ENCODE peak calls at places on chromosomes 2 and 18, in five cellular contexts. One of them, this sample, is unnamed.

GRCh38 chr2:46963961-46964673 is 48.5 kb upstream of the MCFD2 start:
- DNase-seq in mucosa of descending colon: no peak
- DNase-seq in body of pancreas: no peak
- DNase-seq in lower lobe of right lung: no peak
- DNase-seq in heart left ventricle: no peak
- DNase-seq in this sample: no peak

GRCh38 chr2:10738192-10738591 is 16.8 kb downstream of the ATP6V1C2 start:
- DNase-seq in heart left ventricle: peak
- DNase-seq in body of pancreas: no peak
- DNase-seq in lower lobe of right lung: no peak
- DNase-seq in mucosa of descending colon: no peak
- DNase-seq in this sample: no peak

GRCh38 chr18:56221195-56222065 is 417.0 kb downstream of the TXNL1 start:
- DNase-seq in mucosa of descending colon: no peak
- DNase-seq in lower lobe of right lung: no peak
- DNase-seq in heart left ventricle: no peak
- DNase-seq in body of pancreas: peak
- DNase-seq in this sample: no peak

GRCh38 chr2:217623513-217623912 is 379.3 kb downstream of the TNS1 start:
- DNase-seq in mucosa of descending colon: no peak
- DNase-seq in heart left ventricle: no peak
- DNase-seq in lower lobe of right lung: no peak
- DNase-seq in body of pancreas: no peak
- DNase-seq in this sample: no peak

GRCh38 chr2:239143858-239144712 is 256.7 kb downstream of the HDAC4 start:
- DNase-seq in body of pancreas: peak
- DNase-seq in lower lobe of right lung: peak
- DNase-seq in heart left ventricle: peak
- DNase-seq in mucosa of descending colon: no peak
- DNase-seq in this sample: no peak

GRCh38 chr2:2112416-2113131 is 218.5 kb downstream of the MYT1L start:
- DNase-seq in heart left ventricle: no peak
- DNase-seq in body of pancreas: no peak
- DNase-seq in lower lobe of right lung: no peak
- DNase-seq in mucosa of descending colon: no peak
- DNase-seq in this sample: no peak

GRCh38 chr2:84823788-84824187 is 57.1 kb downstream of the TRABD2A start:
- DNase-seq in body of pancreas: no peak
- DNase-seq in mucosa of descending colon: no peak
- DNase-seq in heart left ventricle: no peak
- DNase-seq in lower lobe of right lung: no peak
- DNase-seq in this sample: no peak

GRCh38 chr18:25818505-25818904 is 271.9 kb downstream of the SS18 start:
- DNase-seq in lower lobe of right lung: no peak
- DNase-seq in heart left ventricle: no peak
- DNase-seq in body of pancreas: no peak
- DNase-seq in mucosa of descending colon: no peak
- DNase-seq in this sample: no peak

GRCh38 chr2:241223211-241224067 is 35.0 kb downstream of the ANO7 start:
- DNase-seq in body of pancreas: no peak
- DNase-seq in mucosa of descending colon: no peak
- DNase-seq in heart left ventricle: peak
- DNase-seq in lower lobe of right lung: peak
- DNase-seq in this sample: no peak

GRCh38 chr2:224025874-224026273 is 13.2 kb downstream of the SERPINE2 start:
- DNase-seq in body of pancreas: no peak
- DNase-seq in lower lobe of right lung: no peak
- DNase-seq in heart left ventricle: no peak
- DNase-seq in mucosa of descending colon: peak
- DNase-seq in this sample: peak

GRCh38 chr2:114022360-114023085 is 132.6 kb downstream of the ACTR3 start:
- DNase-seq in mucosa of descending colon: no peak
- DNase-seq in lower lobe of right lung: no peak
- DNase-seq in body of pancreas: no peak
- DNase-seq in heart left ventricle: no peak
- DNase-seq in this sample: no peak

GRCh38 chr2:172912245-172912644 is 163.4 kb upstream of the MAP3K20 start:
- DNase-seq in body of pancreas: no peak
- DNase-seq in lower lobe of right lung: no peak
- DNase-seq in heart left ventricle: no peak
- DNase-seq in mucosa of descending colon: no peak
- DNase-seq in this sample: no peak

GRCh38 chr2:85248741-85249524 is 78.9 kb downstream of the TGOLN2 start:
- DNase-seq in mucosa of descending colon: peak
- DNase-seq in lower lobe of right lung: no peak
- DNase-seq in body of pancreas: no peak
- DNase-seq in heart left ventricle: no peak
- DNase-seq in this sample: peak

GRCh38 chr2:96090181-96090500 is 26.2 kb downstream of the ADRA2B start:
- DNase-seq in body of pancreas: no peak
- DNase-seq in lower lobe of right lung: peak
- DNase-seq in heart left ventricle: no peak
- DNase-seq in mucosa of descending colon: no peak
- DNase-seq in this sample: no peak

GRCh38 chr2:215896921-215897320 is 116.4 kb downstream of the MREG start:
- DNase-seq in body of pancreas: no peak
- DNase-seq in heart left ventricle: no peak
- DNase-seq in mucosa of descending colon: no peak
- DNase-seq in lower lobe of right lung: no peak
- DNase-seq in this sample: no peak

DNA sequence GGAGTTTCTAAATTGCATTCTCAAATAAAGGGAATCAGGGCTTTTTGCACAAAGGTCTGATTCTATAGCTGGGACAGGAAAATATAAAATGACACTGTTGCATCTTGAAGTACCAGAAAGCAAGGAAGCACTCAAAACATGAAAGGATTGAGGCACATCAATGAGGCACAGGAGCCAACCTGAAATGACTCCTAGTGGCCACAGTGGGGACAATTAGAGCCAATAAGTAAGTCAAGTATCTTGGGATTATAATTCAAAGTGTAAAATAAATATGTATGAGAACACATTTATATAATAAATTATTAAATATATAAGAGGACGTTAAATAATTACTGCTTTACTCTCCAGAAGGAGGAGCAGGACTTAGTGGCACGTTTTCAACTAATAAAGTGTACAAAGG is 1259.5 kb upstream of the CDH2 start:
- DNase-seq in mucosa of descending colon: no peak
- DNase-seq in lower lobe of right lung: no peak
- DNase-seq in heart left ventricle: no peak
- DNase-seq in body of pancreas: no peak
- DNase-seq in this sample: no peak
- TF ChIP-seq CTCF in mucosa of descending colon: no peak
- TF ChIP-seq CTCF in lower lobe of right lung: no peak
- TF ChIP-seq CTCF in heart left ventricle: no peak
- TF ChIP-seq CTCF in body of pancreas: no peak
- TF ChIP-seq CTCF in this sample: no peak

DNA sequence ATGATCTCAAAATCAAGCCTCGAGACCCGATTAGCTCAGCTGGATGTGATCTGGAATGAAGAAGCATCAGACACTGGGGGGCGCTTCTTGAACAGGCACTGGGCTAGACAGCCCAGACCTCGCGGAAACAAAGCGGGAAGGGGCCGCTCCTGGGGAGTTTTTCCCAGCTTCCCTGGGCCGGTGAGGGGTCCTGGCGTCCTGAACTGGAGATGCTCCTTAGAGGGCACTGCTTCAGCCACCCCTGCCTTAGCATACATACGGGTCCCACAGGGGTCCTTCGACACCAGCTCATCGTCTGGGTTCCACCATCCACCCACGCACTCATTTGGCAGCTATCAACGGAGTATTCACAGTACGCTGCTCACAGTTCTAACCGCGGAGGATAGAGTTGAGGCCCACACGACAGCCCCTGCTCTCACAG is 146.7 kb downstream of the TSN start:
- DNase-seq in lower lobe of right lung: no peak
- DNase-seq in mucosa of descending colon: no peak
- DNase-seq in heart left ventricle: no peak
- DNase-seq in body of pancreas: no peak
- DNase-seq in this sample: no peak
- TF ChIP-seq CTCF in lower lobe of right lung: no peak
- TF ChIP-seq CTCF in mucosa of descending colon: no peak
- TF ChIP-seq CTCF in heart left ventricle: no peak
- TF ChIP-seq CTCF in body of pancreas: no peak
- TF ChIP-seq CTCF in this sample: no peak

DNA sequence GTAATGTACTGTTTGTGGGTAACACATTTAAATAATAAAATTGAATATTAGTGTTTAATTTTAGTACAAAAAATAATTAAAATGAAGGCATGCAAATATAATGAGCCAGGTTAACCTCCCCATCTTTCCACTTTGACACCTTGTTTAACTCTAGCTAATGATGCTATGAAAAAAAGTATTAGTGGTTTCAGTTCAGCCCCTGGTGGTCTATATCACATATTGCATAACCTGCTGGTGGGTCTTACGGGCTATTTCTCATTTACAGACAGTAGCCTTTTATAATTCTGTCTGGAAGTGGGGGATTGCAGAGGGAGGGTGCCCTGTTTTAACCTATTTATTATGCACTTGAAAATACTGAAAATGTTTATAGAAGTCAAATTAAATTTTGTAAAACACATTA is 380.9 kb downstream of the MTX2 start:
- DNase-seq in mucosa of descending colon: no peak
- DNase-seq in body of pancreas: no peak
- DNase-seq in lower lobe of right lung: no peak
- DNase-seq in heart left ventricle: no peak
- DNase-seq in this sample: no peak
- TF ChIP-seq CTCF in mucosa of descending colon: no peak
- TF ChIP-seq CTCF in body of pancreas: no peak
- TF ChIP-seq CTCF in lower lobe of right lung: no peak
- TF ChIP-seq CTCF in heart left ventricle: no peak
- TF ChIP-seq CTCF in this sample: no peak

DNA sequence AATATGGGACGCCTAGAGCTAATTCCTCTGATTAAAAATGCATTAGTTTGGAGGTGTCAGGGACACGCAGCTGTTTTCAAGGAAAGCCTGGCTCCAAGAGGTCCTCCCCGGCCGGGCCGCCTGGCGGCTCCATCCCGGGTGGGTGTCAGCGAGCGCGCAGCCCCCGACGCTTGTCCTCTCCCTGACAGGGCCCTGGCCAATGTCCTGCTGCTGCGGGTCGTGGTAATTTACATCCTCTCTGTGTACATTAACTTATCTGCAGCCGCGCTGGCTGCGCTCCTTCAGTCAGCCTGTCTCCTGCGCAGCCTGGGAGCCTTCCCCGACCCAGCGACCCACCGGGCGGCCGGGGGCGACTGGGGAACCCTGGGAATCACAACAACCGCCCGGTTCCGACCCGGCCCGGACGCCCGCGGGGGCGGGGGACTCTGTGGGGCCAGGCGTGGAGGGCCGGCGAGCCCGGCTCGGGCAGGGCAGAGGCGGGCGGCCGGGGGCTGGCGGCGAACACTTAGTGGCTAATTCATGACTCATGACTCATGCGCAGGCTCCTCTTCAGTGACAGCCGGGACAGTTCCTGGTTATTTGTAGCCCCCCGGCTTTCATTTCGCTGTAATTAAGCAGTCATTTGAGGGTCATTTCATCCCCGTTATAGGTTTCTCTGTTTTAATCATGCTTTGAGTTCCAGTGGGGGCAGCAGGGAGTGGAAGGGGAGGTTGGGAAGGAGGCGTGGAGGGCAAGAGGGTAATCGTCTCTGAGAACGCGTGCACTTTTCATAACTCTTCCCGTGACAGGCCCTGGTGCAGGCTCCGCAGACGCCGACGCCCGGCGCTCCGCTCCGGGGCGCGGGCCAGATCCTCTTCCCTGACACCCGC is 141.9 kb upstream of the CTAGE1 start:
- DNase-seq in lower lobe of right lung: peak
- DNase-seq in body of pancreas: peak
- DNase-seq in mucosa of descending colon: peak
- DNase-seq in heart left ventricle: peak
- DNase-seq in this sample: peak
- TF ChIP-seq CTCF in lower lobe of right lung: peak
- TF ChIP-seq CTCF in body of pancreas: peak
- TF ChIP-seq CTCF in mucosa of descending colon: no peak
- TF ChIP-seq CTCF in heart left ventricle: no peak
- TF ChIP-seq CTCF in this sample: peak

GRCh38 chr2:19209575-19210341 is 148.7 kb downstream of the OSR1 start:
- DNase-seq in lower lobe of right lung: no peak
- DNase-seq in mucosa of descending colon: no peak
- DNase-seq in body of pancreas: no peak
- DNase-seq in heart left ventricle: no peak
- DNase-seq in this sample: no peak
- TF ChIP-seq CTCF in lower lobe of right lung: no peak
- TF ChIP-seq CTCF in mucosa of descending colon: no peak
- TF ChIP-seq CTCF in body of pancreas: no peak
- TF ChIP-seq CTCF in heart left ventricle: no peak
- TF ChIP-seq CTCF in this sample: no peak